ENCODE peak calls at places on chromosomes 13 and 19, in four cellular contexts. F, U, W and G are unnamed samples. For H3K36me3 and H3K4me1, the result is how much of the 10 kb centered on the place peaks cover.

GRCh38 chr19:17468302-17469091 is 1.8 kb upstream of the SLC27A1 start:
- DNase-seq in F (peak), U (peak), W (no peak), G (no peak)

GRCh38 chr13:47039106-47039505 is 142.3 kb upstream of the HTR2A start:
- DNase-seq in F (no peak), U (no peak), W (peak), G (no peak)

GRCh38 chr19:13849991-13850909 is 26.7 kb upstream of the NANOS3 start:
- DNase-seq in F (peak), U (peak), W (peak), G (peak)

GRCh38 chr13:93455881-93456280 is 229.3 kb downstream of the GPC6 start:
- DNase-seq in F (no peak), U (no peak), W (no peak), G (no peak)

GRCh38 chr13:112744306-112745021 is 54.6 kb downstream of the ATP11A start:
- DNase-seq in F (no peak), U (no peak), W (peak), G (no peak)

GRCh38 chr19:3161453-3161852 is 17.1 kb upstream of the S1PR4 start:
- DNase-seq in F (no peak), U (no peak), W (peak), G (no peak)

GRCh38 chr19:15622991-15623390 is 8.0 kb downstream of the CYP4F8 start:
- DNase-seq in F (no peak), U (no peak), W (no peak), G (no peak)

GRCh38 chr19:48926909-48927308 is 6.6 kb upstream of the DHDH start:
- DNase-seq in F (no peak), U (peak), W (peak), G (no peak)

GRCh38 chr19:1390594-1391423 is 7.1 kb downstream of the NDUFS7 start:
- DNase-seq in F (no peak), U (no peak), W (no peak), G (no peak)
- H3K36me3 ChIP-seq in F (under half), U (under half), W (under half), G (under half)

GRCh38 chr13:103029798-103030197 is 36.4 kb downstream of the SLC10A2 start:
- DNase-seq in F (no peak), U (no peak), W (no peak), G (no peak)
- H3K4me1 ChIP-seq in F (under half), U (under half), W (under half), G (under half)

DNA sequence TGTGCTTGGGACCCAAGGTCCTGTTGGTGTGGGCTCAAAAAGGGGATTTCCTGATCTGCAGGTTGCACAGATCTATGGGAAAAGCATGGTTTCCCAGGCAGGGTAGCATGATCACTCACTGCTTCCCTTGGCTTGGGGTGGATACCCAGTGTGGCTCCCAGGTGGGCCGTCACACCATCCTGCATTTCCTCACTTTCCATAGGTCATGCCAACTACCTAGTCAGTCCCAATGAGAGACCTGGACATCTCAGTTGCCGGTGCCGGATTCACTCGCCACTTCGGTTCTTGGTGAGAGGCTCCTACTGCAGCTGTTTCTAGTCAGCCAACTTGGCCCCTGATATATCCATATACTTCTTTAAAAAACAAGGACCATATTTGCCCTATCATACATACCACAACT is 503.0 kb downstream of the PCDH17 start:
- DNase-seq in F (no peak), U (no peak), W (no peak), G (no peak)
- H3K27ac ChIP-seq in F (no peak), U (no peak), W (no peak), G (no peak)

DNA sequence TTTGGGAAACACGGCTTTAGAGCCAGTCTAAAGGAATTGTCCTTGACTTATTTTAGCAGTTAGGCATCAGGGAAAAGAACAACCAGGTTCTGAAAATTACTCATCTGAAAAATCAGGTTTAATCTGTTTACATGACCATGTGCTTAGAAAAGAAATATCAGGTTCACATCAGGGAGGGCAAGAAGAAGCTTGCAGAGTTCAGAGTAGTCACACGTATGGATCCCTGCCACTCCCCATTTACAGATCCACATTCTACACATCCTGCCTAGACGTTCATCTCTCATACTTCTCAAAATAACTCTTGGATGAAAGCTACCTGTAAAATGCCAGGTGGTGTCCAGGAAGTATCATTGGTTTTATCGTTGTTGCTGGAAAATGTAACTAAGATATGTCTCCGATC is 14.0 kb upstream of the PHF11 start:
- DNase-seq in F (no peak), U (no peak), W (no peak), G (no peak)
- H3K36me3 ChIP-seq in F (under half), U (under half), W (under half), G (under half)

DNA sequence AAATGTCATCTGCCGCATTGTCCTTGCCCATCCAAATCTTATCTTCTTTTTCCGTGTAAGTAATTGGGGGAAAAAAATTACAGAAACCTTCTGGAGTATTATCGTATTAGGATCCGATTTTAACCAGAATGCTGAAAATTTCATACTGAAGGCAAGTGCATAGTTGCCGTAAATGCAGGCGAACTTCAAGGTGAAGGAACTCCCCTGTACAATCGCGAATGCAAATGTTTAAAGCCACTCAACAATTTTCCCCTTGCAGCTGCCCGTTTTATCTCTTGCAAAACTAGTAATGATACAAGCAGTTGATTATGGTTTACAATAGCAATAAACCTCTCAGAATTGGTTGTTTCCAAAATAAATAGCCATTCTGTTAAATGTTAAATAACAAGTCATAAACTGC is 105.6 kb downstream of the DNAJC15 start:
- DNase-seq in F (no peak), U (no peak), W (no peak), G (no peak)
- H3K4me1 ChIP-seq in F (under half), U (under half), W (under half), G (under half)

DNA sequence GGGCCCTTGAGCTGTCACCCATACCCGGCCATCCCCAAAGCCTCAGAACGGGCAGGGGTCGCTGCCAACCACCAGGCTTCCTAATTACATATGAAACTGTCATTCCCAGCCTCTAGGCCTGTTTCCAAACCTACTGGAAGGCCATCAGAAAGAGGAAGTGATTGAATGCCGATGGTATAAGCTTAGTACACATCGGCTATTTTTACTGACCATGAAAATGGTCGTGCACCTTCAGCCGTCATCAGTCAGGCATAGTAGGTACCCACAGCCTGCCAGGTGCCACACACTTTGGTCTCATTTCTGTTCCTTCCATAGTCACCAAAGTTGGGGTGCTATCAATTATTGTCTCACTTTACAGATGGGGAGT is 10.2 kb downstream of the KRI1 start:
- DNase-seq in F (no peak), U (no peak), W (no peak), G (no peak)
- H3K27ac ChIP-seq in F (peak), U (no peak), W (no peak), G (no peak)

DNA sequence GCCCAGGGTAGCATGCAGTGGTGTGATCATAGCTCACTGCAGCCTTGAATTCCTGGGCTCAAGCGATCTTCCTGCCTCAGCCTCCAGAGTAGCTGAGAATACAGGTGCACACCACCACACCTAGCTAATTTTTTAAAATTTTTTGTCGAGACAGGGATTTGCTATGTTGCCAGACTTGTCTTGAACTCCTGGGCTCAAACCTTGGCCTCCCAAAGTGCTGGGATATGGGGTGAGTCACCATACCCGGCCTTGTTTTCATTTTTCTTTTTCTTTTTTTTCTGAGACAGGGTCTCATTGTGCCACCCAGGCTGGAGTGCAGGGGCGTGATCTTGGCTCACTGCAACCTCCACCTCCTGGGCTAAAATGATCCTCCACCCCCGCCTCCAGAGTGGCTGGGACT is 38.7 kb downstream of the KEAP1 start:
- DNase-seq in F (no peak), U (no peak), W (no peak), G (no peak)
- H3K36me3 ChIP-seq in F (under half), U (under half), W (under half), G (under half)